ENCODE peak calls at places on chromosomes 7 and 10, in nine cellular contexts. One of them, this sample, is unnamed.

GRCh38 chr10:132350391-132350790 is 18.4 kb downstream of the LRRC27 start:
- DNase-seq in fibroblast of the aortic adventitia: no peak
- DNase-seq in right lobe of liver: peak; percentile 8
- DNase-seq in PC-9: no peak
- DNase-seq in chondrocyte: peak; percentile 83
- DNase-seq in fibroblast of mammary gland: no peak
- DNase-seq in astrocyte of the spinal cord: no peak
- DNase-seq in CD4-positive, alpha-beta T cell: no peak
- DNase-seq in OCI-LY7: no peak
- DNase-seq in this sample: no peak

GRCh38 chr7:44056681-44057080 is 8.7 kb downstream of the PGAM2 start:
- DNase-seq in CD4-positive, alpha-beta T cell: no peak
- DNase-seq in OCI-LY7: no peak
- DNase-seq in right lobe of liver: no peak
- DNase-seq in astrocyte of the spinal cord: no peak
- DNase-seq in fibroblast of the aortic adventitia: no peak
- DNase-seq in chondrocyte: peak; percentile 81
- DNase-seq in fibroblast of mammary gland: no peak
- DNase-seq in PC-9: no peak
- DNase-seq in this sample: no peak

GRCh38 chr10:6068422-6068821 is 6.3 kb upstream of the IL2RA start:
- DNase-seq in astrocyte of the spinal cord: no peak
- DNase-seq in right lobe of liver: no peak
- DNase-seq in fibroblast of the aortic adventitia: no peak
- DNase-seq in PC-9: no peak
- DNase-seq in OCI-LY7: peak; percentile 90
- DNase-seq in CD4-positive, alpha-beta T cell: peak; percentile 14
- DNase-seq in chondrocyte: no peak
- DNase-seq in fibroblast of mammary gland: no peak
- DNase-seq in this sample: no peak

GRCh38 chr7:73577627-73578341 is 595 bp downstream of the TBL2 start:
- DNase-seq in right lobe of liver: peak; percentile 24
- DNase-seq in OCI-LY7: no peak
- DNase-seq in PC-9: no peak
- DNase-seq in fibroblast of mammary gland: no peak
- DNase-seq in chondrocyte: no peak
- DNase-seq in astrocyte of the spinal cord: peak; percentile 20
- DNase-seq in fibroblast of the aortic adventitia: peak; percentile 25
- DNase-seq in CD4-positive, alpha-beta T cell: no peak
- DNase-seq in this sample: peak; percentile 30

GRCh38 chr10:53650794-53651193 is 878.2 kb upstream of the MBL2 start:
- DNase-seq in CD4-positive, alpha-beta T cell: no peak
- DNase-seq in OCI-LY7: no peak
- DNase-seq in chondrocyte: no peak
- DNase-seq in fibroblast of mammary gland: no peak
- DNase-seq in right lobe of liver: no peak
- DNase-seq in astrocyte of the spinal cord: no peak
- DNase-seq in fibroblast of the aortic adventitia: no peak
- DNase-seq in PC-9: no peak
- DNase-seq in this sample: no peak

GRCh38 chr7:34385385-34385784 is 272.6 kb upstream of the NPSR1 start:
- DNase-seq in fibroblast of the aortic adventitia: no peak
- DNase-seq in OCI-LY7: no peak
- DNase-seq in right lobe of liver: no peak
- DNase-seq in fibroblast of mammary gland: no peak
- DNase-seq in chondrocyte: no peak
- DNase-seq in astrocyte of the spinal cord: no peak
- DNase-seq in PC-9: no peak
- DNase-seq in CD4-positive, alpha-beta T cell: no peak
- DNase-seq in this sample: no peak

GRCh38 chr7:45606050-45606449 is 31.9 kb downstream of the ADCY1 start:
- DNase-seq in OCI-LY7: no peak
- DNase-seq in right lobe of liver: no peak
- DNase-seq in fibroblast of mammary gland: no peak
- DNase-seq in astrocyte of the spinal cord: no peak
- DNase-seq in chondrocyte: no peak
- DNase-seq in PC-9: no peak
- DNase-seq in CD4-positive, alpha-beta T cell: no peak
- DNase-seq in fibroblast of the aortic adventitia: no peak
- DNase-seq in this sample: no peak

GRCh38 chr10:11480687-11481086 is 130.8 kb downstream of the USP6NL start:
- DNase-seq in fibroblast of the aortic adventitia: no peak
- DNase-seq in OCI-LY7: no peak
- DNase-seq in PC-9: no peak
- DNase-seq in fibroblast of mammary gland: no peak
- DNase-seq in chondrocyte: no peak
- DNase-seq in astrocyte of the spinal cord: no peak
- DNase-seq in right lobe of liver: no peak
- DNase-seq in CD4-positive, alpha-beta T cell: no peak
- DNase-seq in this sample: no peak

GRCh38 chr10:42942279-42942932 is 134.5 kb upstream of the RET start:
- DNase-seq in fibroblast of mammary gland: no peak
- DNase-seq in astrocyte of the spinal cord: no peak
- DNase-seq in CD4-positive, alpha-beta T cell: no peak
- DNase-seq in PC-9: no peak
- DNase-seq in right lobe of liver: no peak
- DNase-seq in OCI-LY7: no peak
- DNase-seq in chondrocyte: no peak
- DNase-seq in fibroblast of the aortic adventitia: no peak
- DNase-seq in this sample: no peak

GRCh38 chr10:73827346-73828089 is 16.1 kb upstream of the NDST2 start:
- DNase-seq in CD4-positive, alpha-beta T cell: no peak
- DNase-seq in fibroblast of the aortic adventitia: no peak
- DNase-seq in PC-9: peak; percentile 62
- DNase-seq in astrocyte of the spinal cord: no peak
- DNase-seq in fibroblast of mammary gland: peak; percentile 37
- DNase-seq in OCI-LY7: no peak
- DNase-seq in right lobe of liver: no peak
- DNase-seq in chondrocyte: peak; percentile 61
- DNase-seq in this sample: no peak

GRCh38 chr7:95027181-95027872 is 119.9 kb downstream of the PPP1R9A start:
- DNase-seq in chondrocyte: no peak
- DNase-seq in fibroblast of the aortic adventitia: no peak
- DNase-seq in CD4-positive, alpha-beta T cell: no peak
- DNase-seq in OCI-LY7: no peak
- DNase-seq in right lobe of liver: no peak
- DNase-seq in PC-9: no peak
- DNase-seq in fibroblast of mammary gland: no peak
- DNase-seq in astrocyte of the spinal cord: no peak
- DNase-seq in this sample: no peak

GRCh38 chr10:79502561-79503309 is 9.6 kb upstream of the EIF5AL1 start:
- DNase-seq in fibroblast of mammary gland: no peak
- DNase-seq in fibroblast of the aortic adventitia: no peak
- DNase-seq in PC-9: peak; percentile 71
- DNase-seq in OCI-LY7: no peak
- DNase-seq in chondrocyte: no peak
- DNase-seq in right lobe of liver: peak; percentile 27
- DNase-seq in CD4-positive, alpha-beta T cell: no peak
- DNase-seq in astrocyte of the spinal cord: no peak
- DNase-seq in this sample: peak; percentile 39
- TF ChIP-seq CTCF in fibroblast of mammary gland: peak; percentile 32
- TF ChIP-seq CTCF in fibroblast of the aortic adventitia: peak; percentile 54
- TF ChIP-seq CTCF in PC-9: peak; percentile 77
- TF ChIP-seq CTCF in OCI-LY7: peak; percentile 36
- TF ChIP-seq CTCF in chondrocyte: peak; percentile 76
- TF ChIP-seq CTCF in right lobe of liver: peak; percentile 39
- TF ChIP-seq CTCF in CD4-positive, alpha-beta T cell: no peak
- TF ChIP-seq CTCF in astrocyte of the spinal cord: peak; percentile 52
- TF ChIP-seq CTCF in this sample: peak; percentile 65

GRCh38 chr10:7481382-7481765 is 70.5 kb upstream of the SFMBT2 start:
- DNase-seq in chondrocyte: no peak
- DNase-seq in fibroblast of mammary gland: no peak
- DNase-seq in astrocyte of the spinal cord: no peak
- DNase-seq in CD4-positive, alpha-beta T cell: no peak
- DNase-seq in OCI-LY7: no peak
- DNase-seq in fibroblast of the aortic adventitia: no peak
- DNase-seq in right lobe of liver: no peak
- DNase-seq in PC-9: no peak
- DNase-seq in this sample: no peak

GRCh38 chr10:7478727-7479457 is 68.1 kb upstream of the SFMBT2 start:
- DNase-seq in PC-9: no peak
- DNase-seq in fibroblast of mammary gland: no peak
- DNase-seq in chondrocyte: no peak
- DNase-seq in OCI-LY7: no peak
- DNase-seq in fibroblast of the aortic adventitia: no peak
- DNase-seq in astrocyte of the spinal cord: no peak
- DNase-seq in CD4-positive, alpha-beta T cell: no peak
- DNase-seq in right lobe of liver: no peak
- DNase-seq in this sample: no peak

GRCh38 chr10:7479861-7480598 is 69.2 kb upstream of the SFMBT2 start:
- DNase-seq in CD4-positive, alpha-beta T cell: no peak
- DNase-seq in fibroblast of the aortic adventitia: no peak
- DNase-seq in chondrocyte: no peak
- DNase-seq in fibroblast of mammary gland: no peak
- DNase-seq in right lobe of liver: no peak
- DNase-seq in PC-9: no peak
- DNase-seq in OCI-LY7: no peak
- DNase-seq in astrocyte of the spinal cord: no peak
- DNase-seq in this sample: no peak

GRCh38 chr10:7482992-7483391 is 72.2 kb upstream of the SFMBT2 start:
- DNase-seq in OCI-LY7: no peak
- DNase-seq in PC-9: no peak
- DNase-seq in fibroblast of mammary gland: no peak
- DNase-seq in right lobe of liver: no peak
- DNase-seq in CD4-positive, alpha-beta T cell: no peak
- DNase-seq in fibroblast of the aortic adventitia: no peak
- DNase-seq in chondrocyte: no peak
- DNase-seq in astrocyte of the spinal cord: no peak
- DNase-seq in this sample: no peak

DNA sequence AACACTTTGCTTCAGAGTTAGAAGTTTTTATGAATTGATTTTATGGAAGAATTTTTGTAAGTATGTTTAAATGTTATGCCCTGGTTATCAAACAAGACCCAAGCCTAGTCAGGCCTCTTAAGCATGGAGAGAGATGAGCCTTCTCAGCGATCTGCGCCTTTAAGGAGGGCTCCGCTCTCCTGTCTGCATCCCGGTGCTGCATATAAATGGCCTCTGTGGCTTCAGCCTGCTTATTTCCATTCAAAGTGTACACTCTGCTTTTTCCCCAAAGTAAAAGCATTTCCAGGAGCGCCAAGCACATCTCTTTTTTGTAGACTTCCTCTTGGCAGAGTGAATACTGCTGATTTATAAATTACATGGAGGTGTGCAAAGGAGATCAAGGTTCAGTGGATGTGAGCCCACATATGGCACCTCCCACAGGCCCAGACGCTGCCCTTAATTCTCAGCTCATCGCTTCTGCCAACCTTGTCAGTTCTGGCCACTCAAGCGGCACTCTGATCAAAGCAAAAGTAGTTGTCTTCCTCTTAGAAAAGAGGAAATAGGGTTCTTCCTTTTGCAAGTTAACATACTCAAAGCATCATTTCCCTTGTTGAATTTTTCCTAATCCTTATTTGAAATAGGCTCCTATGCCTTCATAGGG is 70.0 kb upstream of the SFMBT2 start:
- DNase-seq in right lobe of liver: no peak
- DNase-seq in fibroblast of the aortic adventitia: no peak
- DNase-seq in astrocyte of the spinal cord: no peak
- DNase-seq in PC-9: no peak
- DNase-seq in OCI-LY7: peak; percentile 92
- DNase-seq in CD4-positive, alpha-beta T cell: no peak
- DNase-seq in fibroblast of mammary gland: no peak
- DNase-seq in chondrocyte: no peak
- DNase-seq in this sample: no peak
- TF ChIP-seq CTCF in right lobe of liver: no peak
- TF ChIP-seq CTCF in fibroblast of the aortic adventitia: no peak
- TF ChIP-seq CTCF in astrocyte of the spinal cord: no peak
- TF ChIP-seq CTCF in PC-9: no peak
- TF ChIP-seq CTCF in OCI-LY7: no peak
- TF ChIP-seq CTCF in CD4-positive, alpha-beta T cell: no peak
- TF ChIP-seq CTCF in fibroblast of mammary gland: no peak
- TF ChIP-seq CTCF in chondrocyte: no peak
- TF ChIP-seq CTCF in this sample: no peak

GRCh38 chr10:102418612-102419560 is at the start of gene PSD:
- DNase-seq in fibroblast of mammary gland: no peak
- DNase-seq in right lobe of liver: no peak
- DNase-seq in PC-9: no peak
- DNase-seq in astrocyte of the spinal cord: no peak
- DNase-seq in fibroblast of the aortic adventitia: no peak
- DNase-seq in OCI-LY7: no peak
- DNase-seq in chondrocyte: no peak
- DNase-seq in CD4-positive, alpha-beta T cell: no peak
- DNase-seq in this sample: no peak

GRCh38 chr10:102420810-102421644 is at the start of gene FBXL15:
- DNase-seq in PC-9: peak; percentile 89
- DNase-seq in fibroblast of the aortic adventitia: peak; percentile 98
- DNase-seq in chondrocyte: no peak
- DNase-seq in OCI-LY7: peak; percentile 99
- DNase-seq in right lobe of liver: peak; percentile 95
- DNase-seq in astrocyte of the spinal cord: peak; percentile 97
- DNase-seq in fibroblast of mammary gland: peak; percentile 95
- DNase-seq in CD4-positive, alpha-beta T cell: peak; percentile 91
- DNase-seq in this sample: peak; percentile 94

GRCh38 chr10:102421645-102422585 is 1.3 kb downstream of the FBXL15 start:
- DNase-seq in OCI-LY7: peak; percentile 31
- DNase-seq in PC-9: peak; percentile 41
- DNase-seq in right lobe of liver: peak; percentile 65
- DNase-seq in CD4-positive, alpha-beta T cell: no peak
- DNase-seq in fibroblast of mammary gland: no peak
- DNase-seq in chondrocyte: no peak
- DNase-seq in astrocyte of the spinal cord: no peak
- DNase-seq in fibroblast of the aortic adventitia: no peak
- DNase-seq in this sample: no peak

GRCh38 chr10:102419561-102420442 is 834 bp upstream of the FBXL15 start:
- DNase-seq in right lobe of liver: peak; percentile 66
- DNase-seq in fibroblast of mammary gland: no peak
- DNase-seq in CD4-positive, alpha-beta T cell: peak; percentile 52
- DNase-seq in OCI-LY7: peak; percentile 60
- DNase-seq in fibroblast of the aortic adventitia: no peak
- DNase-seq in PC-9: peak; percentile 40
- DNase-seq in chondrocyte: no peak
- DNase-seq in astrocyte of the spinal cord: no peak
- DNase-seq in this sample: peak; percentile 76

GRCh38 chr10:102420443-102420809 is 210 bp upstream of the FBXL15 start:
- DNase-seq in chondrocyte: no peak
- DNase-seq in PC-9: no peak
- DNase-seq in CD4-positive, alpha-beta T cell: no peak
- DNase-seq in fibroblast of the aortic adventitia: no peak
- DNase-seq in fibroblast of mammary gland: no peak
- DNase-seq in astrocyte of the spinal cord: no peak
- DNase-seq in right lobe of liver: no peak
- DNase-seq in OCI-LY7: peak; percentile 91
- DNase-seq in this sample: no peak
- TF ChIP-seq CTCF in chondrocyte: no peak
- TF ChIP-seq CTCF in PC-9: no peak
- TF ChIP-seq CTCF in CD4-positive, alpha-beta T cell: no peak
- TF ChIP-seq CTCF in fibroblast of the aortic adventitia: no peak
- TF ChIP-seq CTCF in fibroblast of mammary gland: no peak
- TF ChIP-seq CTCF in astrocyte of the spinal cord: no peak
- TF ChIP-seq CTCF in right lobe of liver: no peak
- TF ChIP-seq CTCF in OCI-LY7: peak; percentile 40
- TF ChIP-seq CTCF in this sample: no peak

DNA sequence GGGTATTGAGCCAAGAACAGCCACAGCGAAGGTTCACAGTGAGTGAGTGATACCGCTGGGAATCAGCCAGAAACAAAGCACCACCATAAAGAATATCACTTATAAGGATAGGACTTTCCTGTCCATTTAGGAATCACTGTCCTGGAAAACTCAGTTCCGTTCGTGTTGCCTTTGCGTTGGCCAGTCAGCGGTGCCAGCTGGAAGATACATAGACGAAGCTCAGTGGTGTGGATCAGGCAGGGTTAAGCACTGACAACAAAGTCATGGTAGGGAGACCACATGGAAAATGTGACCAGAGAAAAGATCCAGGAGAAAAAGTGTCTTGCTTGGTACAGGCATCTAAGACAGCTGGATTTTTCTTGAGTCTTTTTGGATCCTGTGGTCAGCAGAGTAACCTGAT is 579.7 kb upstream of the DPP6 start:
- DNase-seq in CD4-positive, alpha-beta T cell: no peak
- DNase-seq in fibroblast of the aortic adventitia: no peak
- DNase-seq in PC-9: no peak
- DNase-seq in chondrocyte: no peak
- DNase-seq in fibroblast of mammary gland: no peak
- DNase-seq in right lobe of liver: no peak
- DNase-seq in OCI-LY7: no peak
- DNase-seq in astrocyte of the spinal cord: no peak
- DNase-seq in this sample: no peak
- TF ChIP-seq CTCF in CD4-positive, alpha-beta T cell: no peak
- TF ChIP-seq CTCF in fibroblast of the aortic adventitia: no peak
- TF ChIP-seq CTCF in PC-9: no peak
- TF ChIP-seq CTCF in chondrocyte: no peak
- TF ChIP-seq CTCF in fibroblast of mammary gland: no peak
- TF ChIP-seq CTCF in right lobe of liver: no peak
- TF ChIP-seq CTCF in OCI-LY7: no peak
- TF ChIP-seq CTCF in astrocyte of the spinal cord: no peak
- TF ChIP-seq CTCF in this sample: no peak